ENCODE peak calls at places on chromosomes 11 and 22, in six cellular contexts. One of them, this sample, is unnamed.

GRCh38 chr22:37303821-37304274 is 21.5 kb downstream of the CYTH4 start:
- DNase-seq in GM12878: no peak
- DNase-seq in esophagus muscularis mucosa: no peak
- DNase-seq in nucleus accumbens: no peak
- DNase-seq in fibroblast of lung: peak
- DNase-seq in GM19239: no peak
- DNase-seq in this sample: no peak

GRCh38 chr11:75508051-75508561 is 17.6 kb downstream of the GDPD5 start:
- DNase-seq in nucleus accumbens: no peak
- DNase-seq in fibroblast of lung: no peak
- DNase-seq in esophagus muscularis mucosa: no peak
- DNase-seq in GM19239: no peak
- DNase-seq in GM12878: peak
- DNase-seq in this sample: no peak

GRCh38 chr11:3609416-3610265 is 32.2 kb downstream of the ART5 start:
- DNase-seq in GM19239: peak
- DNase-seq in fibroblast of lung: no peak
- DNase-seq in GM12878: no peak
- DNase-seq in nucleus accumbens: no peak
- DNase-seq in esophagus muscularis mucosa: no peak
- DNase-seq in this sample: no peak

GRCh38 chr11:83682645-83682973 is 396.4 kb upstream of the CCDC90B start:
- DNase-seq in nucleus accumbens: no peak
- DNase-seq in GM19239: no peak
- DNase-seq in GM12878: no peak
- DNase-seq in fibroblast of lung: no peak
- DNase-seq in esophagus muscularis mucosa: no peak
- DNase-seq in this sample: no peak

GRCh38 chr11:12184696-12185095 is 74.3 kb downstream of the MICAL2 start:
- DNase-seq in esophagus muscularis mucosa: no peak
- DNase-seq in GM19239: no peak
- DNase-seq in fibroblast of lung: peak
- DNase-seq in nucleus accumbens: no peak
- DNase-seq in GM12878: no peak
- DNase-seq in this sample: no peak

GRCh38 chr11:62882428-62882742 is 1.7 kb downstream of the SLC3A2 start:
- DNase-seq in nucleus accumbens: no peak
- DNase-seq in esophagus muscularis mucosa: no peak
- DNase-seq in GM12878: no peak
- DNase-seq in fibroblast of lung: no peak
- DNase-seq in GM19239: no peak
- DNase-seq in this sample: no peak

GRCh38 chr11:68120212-68121066 is 749 bp downstream of the CHKA start:
- DNase-seq in GM19239: peak
- DNase-seq in nucleus accumbens: peak
- DNase-seq in GM12878: peak
- DNase-seq in fibroblast of lung: peak
- DNase-seq in esophagus muscularis mucosa: no peak
- DNase-seq in this sample: no peak

GRCh38 chr11:9760180-9760550 is 96.3 kb downstream of the SWAP70 start:
- DNase-seq in esophagus muscularis mucosa: peak
- DNase-seq in GM12878: no peak
- DNase-seq in fibroblast of lung: peak
- DNase-seq in nucleus accumbens: peak
- DNase-seq in GM19239: no peak
- DNase-seq in this sample: no peak

GRCh38 chr11:75655619-75656018 is 13.2 kb downstream of the MAP6 start:
- DNase-seq in nucleus accumbens: no peak
- DNase-seq in fibroblast of lung: peak
- DNase-seq in GM19239: no peak
- DNase-seq in esophagus muscularis mucosa: peak
- DNase-seq in GM12878: no peak
- DNase-seq in this sample: no peak

GRCh38 chr11:13061294-13061990 is 52.3 kb downstream of the RASSF10 start:
- DNase-seq in GM19239: no peak
- DNase-seq in fibroblast of lung: no peak
- DNase-seq in esophagus muscularis mucosa: no peak
- DNase-seq in nucleus accumbens: no peak
- DNase-seq in GM12878: no peak
- DNase-seq in this sample: no peak

GRCh38 chr11:79579063-79579462 is 138.2 kb upstream of the TENM4 start:
- DNase-seq in GM19239: no peak
- DNase-seq in esophagus muscularis mucosa: no peak
- DNase-seq in fibroblast of lung: peak
- DNase-seq in GM12878: no peak
- DNase-seq in nucleus accumbens: no peak
- DNase-seq in this sample: no peak

GRCh38 chr22:30266445-30267381 is at the start of gene OSM:
- DNase-seq in GM19239: no peak
- DNase-seq in esophagus muscularis mucosa: no peak
- DNase-seq in fibroblast of lung: no peak
- DNase-seq in nucleus accumbens: no peak
- DNase-seq in GM12878: no peak
- DNase-seq in this sample: no peak

GRCh38 chr11:69651834-69652620 is 11.1 kb downstream of the CCND1 start:
- DNase-seq in GM12878: no peak
- DNase-seq in fibroblast of lung: no peak
- DNase-seq in nucleus accumbens: no peak
- DNase-seq in esophagus muscularis mucosa: no peak
- DNase-seq in GM19239: no peak
- DNase-seq in this sample: no peak

GRCh38 chr22:42074153-42074750 is at the start of gene PHETA2:
- DNase-seq in esophagus muscularis mucosa: no peak
- DNase-seq in GM19239: peak
- DNase-seq in fibroblast of lung: peak
- DNase-seq in nucleus accumbens: no peak
- DNase-seq in GM12878: no peak
- DNase-seq in this sample: no peak

GRCh38 chr22:20131593-20131855 is at the start of gene ZDHHC8:
- DNase-seq in GM12878: no peak
- DNase-seq in GM19239: peak
- DNase-seq in fibroblast of lung: peak
- DNase-seq in esophagus muscularis mucosa: no peak
- DNase-seq in nucleus accumbens: no peak
- DNase-seq in this sample: no peak

GRCh38 chr22:37534445-37534844 is 15.2 kb upstream of the CARD10 start:
- DNase-seq in fibroblast of lung: no peak
- DNase-seq in GM12878: no peak
- DNase-seq in esophagus muscularis mucosa: no peak
- DNase-seq in GM19239: no peak
- DNase-seq in nucleus accumbens: no peak
- DNase-seq in this sample: no peak

GRCh38 chr22:46575915-46576555 is 38.6 kb upstream of the CELSR1 start:
- DNase-seq in nucleus accumbens: no peak
- DNase-seq in GM12878: no peak
- DNase-seq in GM19239: no peak
- DNase-seq in fibroblast of lung: no peak
- DNase-seq in esophagus muscularis mucosa: no peak
- DNase-seq in this sample: no peak

GRCh38 chr22:38451404-38451803 is 3.6 kb downstream of the KCNJ4 start:
- DNase-seq in fibroblast of lung: no peak
- DNase-seq in esophagus muscularis mucosa: no peak
- DNase-seq in GM12878: no peak
- DNase-seq in GM19239: no peak
- DNase-seq in nucleus accumbens: no peak
- DNase-seq in this sample: no peak

GRCh38 chr11:119891392-119891791 is 162.4 kb upstream of the NECTIN1 start:
- DNase-seq in fibroblast of lung: no peak
- DNase-seq in GM19239: no peak
- DNase-seq in esophagus muscularis mucosa: no peak
- DNase-seq in nucleus accumbens: peak
- DNase-seq in GM12878: no peak
- DNase-seq in this sample: no peak

GRCh38 chr22:31639640-31640039 is 22.4 kb downstream of the PISD start:
- DNase-seq in GM19239: no peak
- DNase-seq in nucleus accumbens: no peak
- DNase-seq in fibroblast of lung: no peak
- DNase-seq in esophagus muscularis mucosa: no peak
- DNase-seq in GM12878: no peak
- DNase-seq in this sample: no peak

GRCh38 chr22:22943521-22944267 is 56.1 kb downstream of the IGLL5 start:
- DNase-seq in fibroblast of lung: no peak
- DNase-seq in esophagus muscularis mucosa: peak
- DNase-seq in GM19239: no peak
- DNase-seq in nucleus accumbens: no peak
- DNase-seq in GM12878: no peak
- DNase-seq in this sample: no peak

GRCh38 chr22:18078329-18079041 is 695 bp downstream of the PEX26 start:
- DNase-seq in GM12878: no peak
- DNase-seq in nucleus accumbens: no peak
- DNase-seq in GM19239: no peak
- DNase-seq in fibroblast of lung: peak
- DNase-seq in esophagus muscularis mucosa: no peak
- DNase-seq in this sample: no peak

GRCh38 chr11:1541474-1542204 is 30.4 kb downstream of the DUSP8 start:
- DNase-seq in GM12878: no peak
- DNase-seq in fibroblast of lung: no peak
- DNase-seq in GM19239: no peak
- DNase-seq in esophagus muscularis mucosa: no peak
- DNase-seq in nucleus accumbens: peak
- DNase-seq in this sample: no peak

GRCh38 chr11:78838417-78838816 is 263.8 kb upstream of the NARS2 start:
- DNase-seq in GM19239: no peak
- DNase-seq in GM12878: no peak
- DNase-seq in esophagus muscularis mucosa: no peak
- DNase-seq in fibroblast of lung: no peak
- DNase-seq in nucleus accumbens: no peak
- DNase-seq in this sample: no peak

GRCh38 chr11:66333220-66333877 is 2.9 kb downstream of the RIN1 start:
- DNase-seq in nucleus accumbens: no peak
- DNase-seq in GM12878: no peak
- DNase-seq in GM19239: no peak
- DNase-seq in fibroblast of lung: no peak
- DNase-seq in esophagus muscularis mucosa: no peak
- DNase-seq in this sample: no peak

GRCh38 chr11:67286621-67287333 is 2.3 kb upstream of the ANKRD13D start:
- DNase-seq in GM19239: no peak
- DNase-seq in GM12878: no peak
- DNase-seq in fibroblast of lung: no peak
- DNase-seq in esophagus muscularis mucosa: no peak
- DNase-seq in nucleus accumbens: no peak
- DNase-seq in this sample: no peak

GRCh38 chr22:41902932-41903421 is 11.9 kb downstream of the SHISA8 start:
- DNase-seq in GM12878: no peak
- DNase-seq in GM19239: no peak
- DNase-seq in nucleus accumbens: no peak
- DNase-seq in esophagus muscularis mucosa: no peak
- DNase-seq in fibroblast of lung: no peak
- DNase-seq in this sample: peak

GRCh38 chr11:46555269-46556054 is 38.4 kb downstream of the AMBRA1 start:
- DNase-seq in GM12878: peak
- DNase-seq in esophagus muscularis mucosa: no peak
- DNase-seq in GM19239: peak
- DNase-seq in fibroblast of lung: peak
- DNase-seq in nucleus accumbens: no peak
- DNase-seq in this sample: no peak

GRCh38 chr22:42385691-42386090 is 46.5 kb downstream of the NFAM1 start:
- DNase-seq in GM19239: no peak
- DNase-seq in fibroblast of lung: no peak
- DNase-seq in nucleus accumbens: no peak
- DNase-seq in esophagus muscularis mucosa: no peak
- DNase-seq in GM12878: no peak
- DNase-seq in this sample: peak

GRCh38 chr11:69402251-69402892 is 79.1 kb upstream of the LINC01488 start:
- DNase-seq in fibroblast of lung: no peak
- DNase-seq in GM19239: no peak
- DNase-seq in GM12878: no peak
- DNase-seq in esophagus muscularis mucosa: no peak
- DNase-seq in nucleus accumbens: no peak
- DNase-seq in this sample: no peak

GRCh38 chr11:57330029-57330428 is 5.3 kb upstream of the TNKS1BP1 start:
- DNase-seq in GM12878: no peak
- DNase-seq in GM19239: no peak
- DNase-seq in fibroblast of lung: no peak
- DNase-seq in esophagus muscularis mucosa: no peak
- DNase-seq in nucleus accumbens: no peak
- DNase-seq in this sample: no peak

GRCh38 chr11:117315285-117316196 is 515 bp downstream of the BACE1 start:
- DNase-seq in GM12878: no peak
- DNase-seq in esophagus muscularis mucosa: no peak
- DNase-seq in GM19239: no peak
- DNase-seq in nucleus accumbens: no peak
- DNase-seq in fibroblast of lung: peak
- DNase-seq in this sample: no peak

GRCh38 chr22:48829908-48830307 is 997.8 kb downstream of the BRD1 start:
- DNase-seq in fibroblast of lung: no peak
- DNase-seq in GM12878: no peak
- DNase-seq in nucleus accumbens: no peak
- DNase-seq in GM19239: no peak
- DNase-seq in esophagus muscularis mucosa: no peak
- DNase-seq in this sample: no peak

GRCh38 chr22:42283288-42284229 is 13.1 kb upstream of the TCF20 start:
- DNase-seq in nucleus accumbens: no peak
- DNase-seq in esophagus muscularis mucosa: no peak
- DNase-seq in fibroblast of lung: peak
- DNase-seq in GM12878: no peak
- DNase-seq in GM19239: no peak
- DNase-seq in this sample: peak

GRCh38 chr11:36501236-36501635 is 8.8 kb downstream of the TRAF6 start:
- DNase-seq in nucleus accumbens: no peak
- DNase-seq in GM19239: no peak
- DNase-seq in esophagus muscularis mucosa: no peak
- DNase-seq in GM12878: no peak
- DNase-seq in fibroblast of lung: peak
- DNase-seq in this sample: no peak